ENCODE peak calls at places on chromosomes 4 and X, in nine cellular contexts. J is Right ventricle myocardium superior; S is activated T-helper 1 cell treated with anti-CD3 and anti-CD28 coated beads, Interleukin-2, amount 50 U/mL, for 16 hours; X is activated CD4-positive, alpha-beta T cell treated with anti-CD3 and anti-CD28 coated beads, Interleukin-2, amount 50 U/mL, for 24 hours; R is GM04504; Z is coronary artery; E is glutamatergic neuron; N is cardiac fibroblast; Q is SW480. D is an unnamed sample.

GRCh38 chr4:15198070-15198727 is 195.9 kb downstream of the CPEB2 start:
- DNase-seq in J (no peak), S (no peak), X (no peak), R (no peak), Z (no peak), E (peak), N (peak), Q (no peak), D (no peak)

GRCh38 chrX:19225906-19226305 is 103.6 kb upstream of the ADGRG2 start:
- DNase-seq in J (no peak), S (no peak), X (no peak), R (no peak), Z (no peak), E (no peak), N (peak), Q (peak), D (no peak)

GRCh38 chr4:93960450-93960849 is 131.9 kb downstream of the ATOH1 start:
- DNase-seq in J (no peak), S (no peak), X (no peak), R (no peak), Z (no peak), E (no peak), N (no peak), Q (no peak), D (no peak)

GRCh38 chr4:22235798-22236197 is 280.1 kb downstream of the ADGRA3 start:
- DNase-seq in J (peak), S (no peak), X (no peak), R (no peak), Z (no peak), E (peak), N (no peak), Q (no peak), D (no peak)

GRCh38 chrX:40170830-40171512 is 73.2 kb upstream of the BCOR start:
- DNase-seq in J (no peak), S (no peak), X (no peak), R (no peak), Z (peak), E (no peak), N (no peak), Q (no peak), D (no peak)

GRCh38 chr4:26372525-26373172 is 51.8 kb downstream of the RBPJ start:
- DNase-seq in J (no peak), S (no peak), X (peak), R (no peak), Z (no peak), E (no peak), N (peak), Q (peak), D (peak)

GRCh38 chr4:172998527-172999469 is 169.8 kb upstream of the GALNT7 start:
- DNase-seq in J (no peak), S (no peak), X (no peak), R (no peak), Z (no peak), E (no peak), N (peak), Q (peak), D (no peak)

GRCh38 chr4:105060628-105061027 is 86.0 kb upstream of the TET2 start:
- DNase-seq in J (no peak), S (no peak), X (no peak), R (no peak), Z (no peak), E (no peak), N (peak), Q (peak), D (no peak)

GRCh38 chrX:119698835-119699234 is 5.9 kb upstream of the SEPTIN6 start:
- DNase-seq in J (no peak), S (no peak), X (no peak), R (no peak), Z (no peak), E (no peak), N (peak), Q (peak), D (no peak)

GRCh38 chr4:16126714-16127113 is 42.9 kb upstream of the PROM1 start:
- DNase-seq in J (no peak), S (no peak), X (no peak), R (no peak), Z (no peak), E (no peak), N (no peak), Q (no peak), D (no peak)

GRCh38 chr4:36385951-36386561 is 104.6 kb downstream of the DTHD1 start:
- DNase-seq in J (no peak), S (no peak), X (no peak), R (no peak), Z (no peak), E (no peak), N (no peak), Q (peak), D (no peak)

GRCh38 chrX:103404225-103405008 is 28.1 kb downstream of the BEX3 start:
- DNase-seq in J (peak), S (no peak), X (no peak), R (peak), Z (peak), E (peak), N (peak), Q (peak), D (peak)

GRCh38 chr4:1547863-1548637 is 136.1 kb downstream of the FAM53A start:
- DNase-seq in J (peak), S (no peak), X (no peak), R (no peak), Z (no peak), E (peak), N (peak), Q (no peak), D (no peak)

GRCh38 chrX:135740683-135741149 is 27.3 kb downstream of the CT45A3 start:
- DNase-seq in J (peak), S (no peak), X (no peak), R (no peak), Z (no peak), E (peak), N (peak), Q (peak), D (peak)

GRCh38 chrX:100248894-100249493 is 161.1 kb downstream of the PCDH19 start:
- DNase-seq in J (no peak), S (no peak), X (no peak), R (no peak), Z (no peak), E (no peak), N (no peak), Q (no peak), D (no peak)

GRCh38 chr4:13920901-13921300 is 293.4 kb upstream of the BOD1L1 start:
- DNase-seq in J (no peak), S (no peak), X (no peak), R (peak), Z (no peak), E (no peak), N (peak), Q (peak), D (no peak)

GRCh38 chr4:64713256-64713840 is 304.1 kb upstream of the TECRL start:
- DNase-seq in J (no peak), S (no peak), X (no peak), R (peak), Z (no peak), E (no peak), N (peak), Q (peak), D (no peak)

GRCh38 chr4:183588169-183588675 is 70.8 kb downstream of the RWDD4 start:
- DNase-seq in J (no peak), S (no peak), X (no peak), R (peak), Z (no peak), E (no peak), N (no peak), Q (no peak), D (no peak)

D was measured in stimulated activated CD4-positive, alpha-beta T cell treated with anti-CD3 and anti-CD28 coated beads, Interleukin-12 subunit alpha, Interleukin-12 subunit beta, amount 100 ng/mL, for 24 hours.